ENCODE peak calls at places on chromosomes 7 and 10, in eight cellular contexts. G, K, N, B, C, W, A and M are unnamed samples.

GRCh38 chr10:89171996-89172395 is 35.1 kb downstream of the CH25H start:
- DNase-seq in G (peak; percentile 24), K (no peak), N (peak; percentile 16), B (no peak), C (no peak), W (no peak), A (no peak), M (no peak)

GRCh38 chr7:100493476-100494264 is 9.9 kb downstream of the NYAP1 start:
- DNase-seq in G (no peak), K (no peak), N (no peak), B (no peak), C (peak; percentile 40), W (no peak), A (no peak), M (peak; percentile 44)

GRCh38 chr10:60917331-60918280 is 26.4 kb downstream of the RHOBTB1 start:
- DNase-seq in G (peak; percentile 27), K (no peak), N (no peak), B (no peak), C (no peak), W (no peak), A (no peak), M (no peak)

GRCh38 chr7:16755397-16755796 is 1.8 kb downstream of the TSPAN13 start:
- DNase-seq in G (peak; percentile 36), K (no peak), N (no peak), B (no peak), C (no peak), W (no peak), A (no peak), M (no peak)

GRCh38 chr10:8033812-8034665 is 20.4 kb upstream of the GATA3 start:
- DNase-seq in G (no peak), K (no peak), N (no peak), B (no peak), C (no peak), W (no peak), A (no peak), M (no peak)

GRCh38 chr7:121330053-121330833 is 1.4 kb downstream of the WNT16 start:
- DNase-seq in G (no peak), K (no peak), N (no peak), B (no peak), C (no peak), W (no peak), A (no peak), M (peak; percentile 32)

GRCh38 chr10:114477285-114477684 is 73.0 kb upstream of the AFAP1L2 start:
- DNase-seq in G (no peak), K (no peak), N (peak; percentile 14), B (peak; percentile 83), C (no peak), W (no peak), A (no peak), M (no peak)

GRCh38 chr10:110916554-110917346 is 2.2 kb downstream of the BBIP1 start:
- DNase-seq in G (peak; percentile 87), K (no peak), N (peak; percentile 89), B (no peak), C (no peak), W (no peak), A (no peak), M (no peak)

GRCh38 chr7:139738101-139738489 is 39.7 kb downstream of the HIPK2 start:
- DNase-seq in G (peak; percentile 68), K (no peak), N (peak; percentile 25), B (no peak), C (no peak), W (no peak), A (no peak), M (no peak)

GRCh38 chr7:2522780-2523433 is 3.3 kb downstream of the LFNG start:
- DNase-seq in G (no peak), K (peak; percentile 56), N (no peak), B (no peak), C (no peak), W (no peak), A (peak; percentile 49), M (no peak)

GRCh38 chr10:96073722-96074121 is 30.3 kb downstream of the CCNJ start:
- DNase-seq in G (peak; percentile 85), K (peak; percentile 3), N (peak; percentile 15), B (no peak), C (no peak), W (no peak), A (no peak), M (no peak)

GRCh38 chr10:128418819-128419218 is 292.6 kb upstream of the MKI67 start:
- DNase-seq in G (no peak), K (no peak), N (no peak), B (no peak), C (no peak), W (no peak), A (no peak), M (no peak)

GRCh38 chr7:66507764-66508296 is 120.9 kb upstream of the KCTD7 start:
- DNase-seq in G (no peak), K (no peak), N (no peak), B (no peak), C (no peak), W (no peak), A (no peak), M (no peak)

GRCh38 chr10:42952358-42952757 is 124.5 kb upstream of the RET start:
- DNase-seq in G (no peak), K (peak; percentile 40), N (no peak), B (peak; percentile 17), C (peak; percentile 63), W (peak; percentile 29), A (peak; percentile 47), M (peak; percentile 10)

GRCh38 chr10:109956454-109957091 is 33.3 kb upstream of the XPNPEP1 start:
- DNase-seq in G (peak; percentile 52), K (peak; percentile 60), N (peak; percentile 58), B (no peak), C (no peak), W (no peak), A (peak; percentile 43), M (no peak)

GRCh38 chr10:110556296-110556695 is 11.2 kb upstream of the SMC3 start:
- DNase-seq in G (no peak), K (no peak), N (no peak), B (no peak), C (no peak), W (no peak), A (no peak), M (no peak)

GRCh38 chr10:102457591-102458150 is 6.3 kb upstream of the C10orf95 start:
- DNase-seq in G (no peak), K (no peak), N (no peak), B (no peak), C (no peak), W (no peak), A (no peak), M (no peak)

GRCh38 chr7:80831996-80832395 is 86.9 kb downstream of the SEMA3C start:
- DNase-seq in G (peak; percentile 57), K (no peak), N (peak; percentile 45), B (no peak), C (no peak), W (no peak), A (no peak), M (no peak)

GRCh38 chr10:7045891-7046599 is 364.8 kb downstream of the SFMBT2 start:
- DNase-seq in G (no peak), K (no peak), N (no peak), B (no peak), C (no peak), W (no peak), A (no peak), M (no peak)

GRCh38 chr10:76177945-76178344 is 746.5 kb downstream of the LRMDA start:
- DNase-seq in G (no peak), K (no peak), N (no peak), B (no peak), C (no peak), W (no peak), A (no peak), M (no peak)

GRCh38 chr10:89845541-89846275 is 144.3 kb downstream of the KIF20B start:
- DNase-seq in G (peak; percentile 52), K (no peak), N (peak; percentile 6), B (no peak), C (no peak), W (no peak), A (no peak), M (no peak)

DNA sequence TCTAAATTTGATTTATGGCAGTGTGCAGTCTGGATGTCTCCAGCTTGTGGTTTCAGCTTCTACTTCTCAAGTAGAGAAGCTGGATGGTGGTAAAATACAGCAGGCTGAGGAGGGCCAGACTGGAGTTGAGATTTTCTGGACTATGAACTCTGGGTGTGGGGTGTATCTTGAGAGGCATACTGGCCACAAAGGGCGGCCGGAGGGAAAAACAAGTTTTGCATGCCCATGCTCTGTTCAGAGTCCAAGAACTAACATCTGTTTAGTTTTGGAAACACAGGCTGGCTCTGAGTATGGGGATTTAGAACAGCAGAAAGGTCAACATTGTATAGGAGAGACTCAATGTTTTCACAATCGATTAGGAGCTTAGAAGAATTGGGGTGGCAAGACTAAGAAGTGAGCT is 593.0 kb downstream of the CNTNAP2 start:
- DNase-seq in G (no peak), K (no peak), N (no peak), B (no peak), C (no peak), W (peak; percentile 9), A (peak; percentile 8), M (no peak)
- TF ChIP-seq CTCF in G (no peak), K (no peak), N (no peak), B (no peak), C (no peak), W (no peak), A (no peak), M (no peak)

GRCh38 chr7:46786221-46786951 is 795.5 kb downstream of the TNS3 start:
- DNase-seq in G (peak; percentile 43), K (no peak), N (no peak), B (no peak), C (no peak), W (no peak), A (no peak), M (no peak)
- TF ChIP-seq CTCF in G (no peak), K (no peak), N (no peak), B (no peak), C (no peak), W (peak; percentile 9), A (no peak), M (no peak)

DNA sequence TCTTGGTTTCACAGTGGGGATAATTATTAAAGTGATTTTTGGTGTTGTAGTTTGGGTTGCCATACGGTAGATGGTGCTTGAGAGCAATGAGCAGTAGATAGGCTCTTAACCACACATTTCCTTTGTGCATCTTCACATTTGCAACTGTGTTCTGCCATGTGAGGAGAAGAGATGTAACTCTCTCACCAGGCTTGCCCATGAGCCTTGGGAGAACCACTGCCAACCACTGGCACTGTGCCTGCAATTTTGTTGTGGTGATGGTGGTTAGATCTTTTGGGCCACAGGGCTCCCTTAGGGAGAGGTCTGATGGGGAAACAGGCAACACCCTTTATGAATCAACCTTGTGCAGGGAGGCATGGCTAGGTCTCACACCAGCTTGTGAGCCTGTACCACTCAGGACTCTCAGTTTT is 204.3 kb downstream of the CCDC7 start:
- DNase-seq in G (no peak), K (no peak), N (peak; percentile 8), B (no peak), C (no peak), W (no peak), A (no peak), M (no peak)
- TF ChIP-seq CTCF in G (no peak), K (no peak), N (no peak), B (no peak), C (no peak), W (no peak), A (no peak), M (no peak)

DNA sequence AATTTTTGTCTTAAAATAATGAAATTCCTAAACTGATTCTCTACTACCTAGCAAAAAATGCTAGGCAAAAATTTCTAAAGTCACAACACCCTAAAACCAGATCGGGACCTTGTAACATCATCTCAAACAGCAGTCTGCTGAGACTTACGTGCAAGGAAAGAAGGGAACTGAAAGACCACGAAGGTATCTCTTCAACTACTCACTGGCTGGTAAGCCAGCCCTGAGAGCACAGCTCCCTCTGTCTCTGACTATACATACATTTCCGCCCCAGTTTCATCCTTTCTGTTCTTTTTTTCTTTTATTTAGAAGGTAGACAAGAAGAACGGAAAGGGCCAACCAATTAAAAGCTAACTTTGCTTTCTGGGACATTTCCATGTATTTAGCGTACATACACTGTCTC is 15.6 kb downstream of the SORCS1 start:
- DNase-seq in G (no peak), K (no peak), N (no peak), B (no peak), C (no peak), W (no peak), A (no peak), M (no peak)
- TF ChIP-seq CTCF in G (no peak), K (no peak), N (no peak), B (no peak), C (no peak), W (no peak), A (no peak), M (no peak)